ENCODE peak calls at places on chromosomes 1 and 21, in four cellular contexts. I is K562, F is spleen, H is stomach. N is an unnamed sample.

GRCh38 chr1:67134692-67135091 is at the start of gene C1orf141:
- DNase-seq in I (no peak), F (no peak), H (no peak), N (no peak)

GRCh38 chr21:45611296-45611695 is 32.2 kb upstream of the PCBP3 start:
- DNase-seq in I (no peak), F (peak), H (no peak), N (no peak)

GRCh38 chr1:162380061-162380846 is 1.3 kb upstream of the C1orf226 start:
- DNase-seq in I (peak), F (no peak), H (no peak), N (no peak)

GRCh38 chr1:66240491-66241484 is 293.2 kb upstream of the SGIP1 start:
- DNase-seq in I (no peak), F (no peak), H (no peak), N (no peak)

GRCh38 chr1:183630748-183631147 is 4.8 kb downstream of the ARPC5 start:
- DNase-seq in I (no peak), F (no peak), H (no peak), N (no peak)

GRCh38 chr1:231702804-231703203 is 76.2 kb downstream of the DISC1 start:
- DNase-seq in I (no peak), F (no peak), H (no peak), N (no peak)

GRCh38 chr1:20250346-20250989 is 40.2 kb upstream of the VWA5B1 start:
- DNase-seq in I (no peak), F (no peak), H (peak), N (no peak)

GRCh38 chr1:18578271-18578670 is 52.4 kb upstream of the PAX7 start:
- DNase-seq in I (no peak), F (no peak), H (no peak), N (no peak)

GRCh38 chr1:11680270-11681070 is 478 bp downstream of the MAD2L2 start:
- DNase-seq in I (no peak), F (no peak), H (no peak), N (no peak)

GRCh38 chr1:21667348-21668231 is 1.6 kb downstream of the RAP1GAP start:
- DNase-seq in I (no peak), F (no peak), H (no peak), N (no peak)

GRCh38 chr1:186958520-186958919 is 129.8 kb downstream of the PLA2G4A start:
- DNase-seq in I (no peak), F (no peak), H (no peak), N (no peak)

GRCh38 chr1:20484526-20485462 is 1.2 kb downstream of the CAMK2N1 start:
- DNase-seq in I (no peak), F (no peak), H (no peak), N (no peak)

GRCh38 chr1:168767885-168768584 is 39.0 kb upstream of the DPT start:
- DNase-seq in I (no peak), F (no peak), H (peak), N (no peak)

GRCh38 chr1:185654199-185654951 is 79.8 kb upstream of the HMCN1 start:
- DNase-seq in I (no peak), F (no peak), H (no peak), N (no peak)

GRCh38 chr1:160108888-160109662 is 6.5 kb upstream of the ATP1A2 start:
- DNase-seq in I (peak), F (no peak), H (no peak), N (no peak)

GRCh38 chr1:16607433-16607851 is 5.9 kb downstream of the NBPF1 start:
- DNase-seq in I (no peak), F (peak), H (no peak), N (no peak)

GRCh38 chr1:154788241-154788870 is 81.7 kb downstream of the KCNN3 start:
- DNase-seq in I (no peak), F (peak), H (no peak), N (no peak)

GRCh38 chr1:44808063-44808937 is at the start of gene BTBD19:
- DNase-seq in I (peak), F (peak), H (peak), N (no peak)
- TF ChIP-seq POLR2AphosphoS5 in I (no peak), F (peak), H (no peak), N (no peak)

GRCh38 chr1:1374861-1375662 is at the start of gene AURKAIP1:
- DNase-seq in I (peak), F (peak), H (peak), N (peak)
- TF ChIP-seq POLR2A in I (peak), F (no peak), H (peak), N (peak)

DNA sequence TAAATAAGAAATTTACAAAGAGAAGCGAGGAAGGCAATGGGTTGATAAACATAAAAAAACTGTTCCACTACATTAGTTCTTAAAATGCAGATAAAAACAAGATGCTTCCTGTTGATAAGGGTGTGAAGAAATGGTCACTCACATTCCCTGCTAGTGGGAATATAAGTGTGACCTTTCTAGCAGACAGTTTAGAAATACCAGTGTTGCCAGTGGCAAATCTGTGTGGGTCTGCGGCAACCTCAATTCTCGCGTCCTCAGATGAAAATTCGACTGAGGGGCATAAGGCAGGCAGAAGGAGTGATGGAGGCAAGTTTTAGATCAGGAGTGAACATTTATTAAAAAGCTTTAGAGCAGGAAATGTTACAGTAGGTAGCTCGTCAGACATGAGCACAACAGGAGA is 151.2 kb downstream of the NTNG1 start:
- DNase-seq in I (no peak), F (no peak), H (no peak), N (no peak)
- TF ChIP-seq CTCF in I (no peak), F (no peak), H (no peak), N (no peak)

GRCh38 chr1:214553142-214553710 is 1.8 kb upstream of the PTPN14 start:
- DNase-seq in I (no peak), F (no peak), H (no peak), N (no peak)

GRCh38 chr1:214551052-214551435 is 358 bp downstream of the PTPN14 start:
- DNase-seq in I (no peak), F (peak), H (peak), N (peak)

GRCh38 chr1:214550339-214551051 is 907 bp downstream of the PTPN14 start:
- DNase-seq in I (no peak), F (no peak), H (no peak), N (no peak)

GRCh38 chr1:214552174-214552608 is 789 bp upstream of the PTPN14 start:
- DNase-seq in I (no peak), F (no peak), H (peak), N (peak)

GRCh38 chr1:214551436-214552173 is at the start of gene PTPN14:
- DNase-seq in I (no peak), F (peak), H (peak), N (peak)
- TF ChIP-seq POLR2AphosphoS5 in I (no peak), F (peak), H (peak), N (peak)

N was measured in prostate gland.